ENCODE peak calls at places on chromosomes 4 and X, in five cellular contexts. M is WTC11, Q is H1, W is GM12878, J is HepG2. S is an unnamed sample.

GRCh38 chr4:56979674-56980073 is 978 bp downstream of the POLR2B start:
- DNase-seq in W (no peak), J (peak), M (no peak), Q (no peak), S (no peak)

GRCh38 chr4:156101571-156101970 is 147.9 kb upstream of the CTSO start:
- DNase-seq in Q (no peak), J (no peak), M (no peak), W (no peak), S (no peak)

GRCh38 chrX:13250831-13251612 is 68.8 kb downstream of the ATXN3L start:
- DNase-seq in J (no peak), W (no peak), Q (no peak), M (no peak), S (peak)

GRCh38 chr4:139668658-139669201 is 3.1 kb downstream of the MGST2 start:
- DNase-seq in M (no peak), Q (no peak), W (no peak), J (no peak), S (peak)

GRCh38 chrX:40578039-40578438 is 2.7 kb upstream of the ATP6AP2 start:
- DNase-seq in M (no peak), J (peak), Q (no peak), W (no peak), S (no peak)

GRCh38 chr4:175934492-175934891 is 122.4 kb upstream of the GPM6A start:
- DNase-seq in Q (no peak), J (no peak), M (no peak), W (no peak), S (no peak)

GRCh38 chr4:139798456-139798855 is 132.8 kb downstream of the MGST2 start:
- DNase-seq in W (no peak), J (no peak), Q (no peak), M (no peak), S (no peak)

GRCh38 chr4:1246901-1247810 is 1.8 kb downstream of the CTBP1 start:
- DNase-seq in J (no peak), Q (peak), W (no peak), M (peak), S (peak)

GRCh38 chr4:122012735-122013134 is 60.9 kb upstream of the TRPC3 start:
- DNase-seq in M (no peak), J (no peak), W (no peak), Q (no peak), S (no peak)

GRCh38 chrX:71995122-71995521 is 84.5 kb downstream of the NHSL2 start:
- DNase-seq in M (no peak), J (no peak), W (no peak), Q (no peak), S (no peak)

GRCh38 chr4:4948370-4948769 is 70.9 kb downstream of the CYTL1 start:
- DNase-seq in M (no peak), J (no peak), W (no peak), Q (no peak), S (no peak)

GRCh38 chr4:39597695-39598381 is 40.8 kb downstream of the SMIM14 start:
- DNase-seq in Q (no peak), M (no peak), J (no peak), W (no peak), S (no peak)

GRCh38 chr4:7434766-7435150 is at the start of gene PSAPL1:
- DNase-seq in W (no peak), Q (no peak), M (peak), J (peak), S (peak)

GRCh38 chr4:42280327-42281095 is 116.8 kb upstream of the SHISA3 start:
- DNase-seq in W (no peak), M (peak), J (no peak), Q (no peak), S (peak)

GRCh38 chr4:30720021-30720655 is at the start of gene PCDH7:
- DNase-seq in M (peak), W (no peak), J (no peak), Q (peak), S (no peak)

GRCh38 chrX:114626323-114626722 is 42.4 kb downstream of the HTR2C start:
- DNase-seq in Q (no peak), W (no peak), M (no peak), J (peak), S (peak)

GRCh38 chr4:152594981-152595916 is 59.4 kb upstream of the FBXW7 start:
- DNase-seq in M (no peak), W (peak), Q (peak), J (no peak), S (no peak)

GRCh38 chr4:118279920-118280432 is 72.8 kb downstream of the PRSS12 start:
- DNase-seq in J (no peak), Q (no peak), M (no peak), W (no peak), S (no peak)

GRCh38 chrX:128106630-128107029 is 54.4 kb upstream of the ACTRT1 start:
- DNase-seq in M (peak), J (peak), Q (no peak), W (no peak), S (peak)

GRCh38 chrX:100995469-100995868 is 26.0 kb downstream of the ARL13A start:
- DNase-seq in J (peak), W (no peak), M (no peak), Q (no peak), S (peak)

GRCh38 chrX:115367956-115368355 is 78.4 kb downstream of the LUZP4 start:
- DNase-seq in M (no peak), Q (no peak), W (no peak), J (no peak), S (no peak)

DNA sequence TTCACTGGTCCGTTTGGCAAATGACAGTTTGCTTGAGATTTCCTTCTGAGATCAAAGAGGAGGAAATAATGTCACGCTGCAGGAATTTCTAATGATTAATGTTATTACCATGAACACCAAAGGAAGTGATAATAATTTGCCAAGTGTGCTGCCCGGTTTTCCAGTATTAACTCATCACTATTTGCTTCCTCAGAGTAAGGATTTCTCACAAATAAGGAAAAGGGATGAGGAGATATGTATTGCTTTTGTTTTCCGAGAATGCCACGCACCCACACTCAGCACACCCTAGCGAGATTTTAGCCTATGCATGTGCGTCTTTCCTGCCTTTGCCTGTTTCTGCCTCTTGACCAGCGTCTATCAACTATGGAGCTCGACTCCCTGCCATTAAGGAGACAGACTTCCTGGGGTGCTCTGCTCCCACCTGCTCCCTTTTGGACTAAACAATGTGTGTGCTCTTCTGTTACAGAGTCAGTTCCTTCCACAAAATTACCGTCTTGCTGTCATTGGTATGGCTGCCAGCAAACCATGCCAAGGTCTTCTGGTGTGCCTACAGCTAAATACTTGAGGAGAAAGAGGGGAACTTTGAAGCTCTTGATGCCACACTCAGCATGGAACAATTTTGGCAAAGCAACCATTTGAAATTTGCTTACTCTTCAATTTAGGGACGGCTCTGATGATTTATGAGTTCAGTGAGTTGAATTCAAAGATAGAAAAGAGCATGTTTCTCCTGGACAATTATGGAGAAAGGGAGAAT is 393.1 kb upstream of the ZFP42 start:
- DNase-seq in M (no peak), Q (no peak), W (no peak), J (no peak), S (no peak)
- TF ChIP-seq ATF2 in M (no peak), Q (no peak), W (no peak), J (no peak), S (no peak)

GRCh38 chr4:21046121-21046520 is 345.9 kb downstream of the PACRGL start:
- DNase-seq in W (no peak), M (no peak), J (no peak), Q (no peak), S (no peak)
- TF ChIP-seq ATF2 in W (no peak), M (no peak), J (no peak), Q (no peak), S (no peak)

GRCh38 chrX:24672701-24673190 is 21.0 kb upstream of the POLA1 start:
- DNase-seq in J (peak), Q (no peak), M (no peak), W (no peak), S (peak)

GRCh38 chrX:24673424-24673823 is 20.3 kb upstream of the POLA1 start:
- DNase-seq in W (no peak), M (no peak), J (no peak), Q (no peak), S (no peak)

GRCh38 chrX:24662344-24662743 is 15.2 kb upstream of the PCYT1B start:
- DNase-seq in W (no peak), Q (no peak), J (peak), M (no peak), S (peak)

GRCh38 chrX:24668111-24668510 is 21.0 kb upstream of the PCYT1B start:
- DNase-seq in Q (no peak), W (no peak), M (no peak), J (no peak), S (no peak)
- TF ChIP-seq ATF2 in Q (no peak), W (no peak), M (no peak), J (no peak), S (no peak)

GRCh38 chr4:150974251-150974640 is 40.8 kb downstream of the LRBA start:
- DNase-seq in Q (no peak), J (no peak), W (no peak), M (no peak), S (no peak)

GRCh38 chr4:150972592-150972991 is 42.5 kb downstream of the LRBA start:
- DNase-seq in M (no peak), Q (no peak), W (no peak), J (no peak), S (no peak)

GRCh38 chr4:150970685-150971151 is 44.4 kb downstream of the LRBA start:
- DNase-seq in Q (no peak), W (no peak), M (no peak), J (no peak), S (no peak)

GRCh38 chr4:150973626-150974250 is 41.3 kb downstream of the LRBA start:
- DNase-seq in J (peak), Q (no peak), M (no peak), W (no peak), S (no peak)

GRCh38 chr4:150971901-150972300 is 43.2 kb downstream of the LRBA start:
- DNase-seq in W (no peak), J (no peak), M (no peak), Q (no peak), S (no peak)
- TF ChIP-seq ATF2 in W (no peak), J (no peak), M (no peak), Q (no peak), S (no peak)

DNA sequence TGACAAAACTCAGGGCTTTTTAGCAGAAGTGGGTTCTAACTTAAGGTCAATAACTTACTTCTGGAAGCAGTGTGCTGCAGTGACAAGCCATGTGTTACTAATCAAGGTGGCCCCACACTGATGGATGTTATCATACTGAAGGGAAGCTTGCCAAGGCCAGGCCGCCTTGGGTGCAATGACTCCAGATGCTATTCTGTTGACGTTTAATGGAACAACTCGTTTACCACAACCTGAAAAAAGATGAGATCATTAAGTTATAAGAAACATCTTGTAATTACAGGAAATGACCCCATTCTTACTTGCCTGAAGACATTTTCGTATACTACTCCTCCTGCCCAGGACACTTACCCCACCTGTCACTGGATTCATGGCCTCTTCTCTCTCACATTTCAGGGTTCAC is 38.9 kb upstream of the TMPRSS11D start:
- DNase-seq in W (no peak), M (no peak), Q (no peak), J (no peak), S (no peak)
- TF ChIP-seq ATF2 in W (no peak), M (no peak), Q (no peak), J (no peak), S (no peak)

DNA sequence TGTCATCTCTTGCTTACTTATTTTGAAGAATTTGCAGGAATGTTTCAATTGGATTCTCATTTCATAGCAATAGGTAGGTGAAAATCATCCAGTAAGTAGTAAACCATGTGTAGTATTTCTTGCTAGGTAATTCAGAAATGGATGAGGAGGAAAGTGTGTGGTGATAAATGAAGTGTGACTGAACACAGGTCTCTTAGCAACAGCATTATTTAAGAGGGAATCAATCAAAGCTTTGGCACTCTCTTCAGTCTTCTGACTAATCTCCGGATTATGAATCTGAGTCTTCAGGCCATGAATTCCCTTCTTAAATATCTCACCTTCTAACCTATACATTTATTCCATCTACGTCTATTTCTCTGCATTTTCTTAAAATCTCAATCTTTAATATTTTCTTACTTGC is 55.8 kb upstream of the ARHGAP24 start:
- DNase-seq in J (no peak), W (no peak), Q (no peak), M (no peak), S (no peak)
- TF ChIP-seq ATF2 in J (no peak), W (no peak), Q (no peak), M (no peak), S (no peak)